ENCODE peak calls at places on chromosomes 5 and 9, in seven cellular contexts. One of them, this sample, is unnamed.

GRCh38 chr5:39167141-39167972 is 52.0 kb downstream of the FYB1 start:
- DNase-seq in sigmoid colon: no peak
- DNase-seq in fibroblast of pulmonary artery: peak
- DNase-seq in tibial artery: no peak
- DNase-seq in esophagus muscularis mucosa: peak
- DNase-seq in heart left ventricle: no peak
- DNase-seq in kidney epithelial cell: no peak
- DNase-seq in this sample: no peak

GRCh38 chr9:98365227-98365669 is 109.8 kb upstream of the TBC1D2 start:
- DNase-seq in sigmoid colon: no peak
- DNase-seq in fibroblast of pulmonary artery: peak
- DNase-seq in tibial artery: no peak
- DNase-seq in esophagus muscularis mucosa: no peak
- DNase-seq in heart left ventricle: no peak
- DNase-seq in kidney epithelial cell: no peak
- DNase-seq in this sample: no peak

GRCh38 chr9:16622541-16622940 is 247.9 kb downstream of the BNC2 start:
- DNase-seq in sigmoid colon: no peak
- DNase-seq in fibroblast of pulmonary artery: no peak
- DNase-seq in tibial artery: no peak
- DNase-seq in esophagus muscularis mucosa: no peak
- DNase-seq in heart left ventricle: no peak
- DNase-seq in kidney epithelial cell: no peak
- DNase-seq in this sample: no peak

GRCh38 chr9:114696814-114697544 is 15.0 kb upstream of the TEX48 start:
- DNase-seq in sigmoid colon: no peak
- DNase-seq in fibroblast of pulmonary artery: no peak
- DNase-seq in tibial artery: no peak
- DNase-seq in esophagus muscularis mucosa: no peak
- DNase-seq in heart left ventricle: no peak
- DNase-seq in kidney epithelial cell: no peak
- DNase-seq in this sample: no peak

GRCh38 chr5:10632110-10632903 is 68.4 kb downstream of the ANKRD33B start:
- DNase-seq in sigmoid colon: peak
- DNase-seq in fibroblast of pulmonary artery: no peak
- DNase-seq in tibial artery: no peak
- DNase-seq in esophagus muscularis mucosa: no peak
- DNase-seq in heart left ventricle: no peak
- DNase-seq in kidney epithelial cell: no peak
- DNase-seq in this sample: no peak

GRCh38 chr5:173410459-173411233 is 82.4 kb upstream of the STC2 start:
- DNase-seq in sigmoid colon: peak
- DNase-seq in fibroblast of pulmonary artery: no peak
- DNase-seq in tibial artery: no peak
- DNase-seq in esophagus muscularis mucosa: no peak
- DNase-seq in heart left ventricle: no peak
- DNase-seq in kidney epithelial cell: no peak
- DNase-seq in this sample: no peak

GRCh38 chr5:179165421-179166170 is 105.4 kb downstream of the ZNF354C start:
- DNase-seq in sigmoid colon: peak
- DNase-seq in fibroblast of pulmonary artery: no peak
- DNase-seq in tibial artery: peak
- DNase-seq in esophagus muscularis mucosa: no peak
- DNase-seq in heart left ventricle: no peak
- DNase-seq in kidney epithelial cell: no peak
- DNase-seq in this sample: no peak

GRCh38 chr9:93297659-93298497 is 113.9 kb downstream of the WNK2 start:
- DNase-seq in sigmoid colon: peak
- DNase-seq in fibroblast of pulmonary artery: no peak
- DNase-seq in tibial artery: peak
- DNase-seq in esophagus muscularis mucosa: peak
- DNase-seq in heart left ventricle: no peak
- DNase-seq in kidney epithelial cell: no peak
- DNase-seq in this sample: no peak

GRCh38 chr9:83569326-83569725 is 31.1 kb upstream of the FRMD3 start:
- DNase-seq in sigmoid colon: no peak
- DNase-seq in fibroblast of pulmonary artery: no peak
- DNase-seq in tibial artery: no peak
- DNase-seq in esophagus muscularis mucosa: no peak
- DNase-seq in heart left ventricle: no peak
- DNase-seq in kidney epithelial cell: no peak
- DNase-seq in this sample: no peak

GRCh38 chr5:159451197-159452052 is 121.1 kb upstream of the IL12B start:
- DNase-seq in sigmoid colon: peak
- DNase-seq in fibroblast of pulmonary artery: peak
- DNase-seq in tibial artery: peak
- DNase-seq in esophagus muscularis mucosa: no peak
- DNase-seq in heart left ventricle: peak
- DNase-seq in kidney epithelial cell: peak
- DNase-seq in this sample: peak

GRCh38 chr9:2174911-2175310 is 159.8 kb downstream of the SMARCA2 start:
- DNase-seq in sigmoid colon: no peak
- DNase-seq in fibroblast of pulmonary artery: no peak
- DNase-seq in tibial artery: no peak
- DNase-seq in esophagus muscularis mucosa: no peak
- DNase-seq in heart left ventricle: no peak
- DNase-seq in kidney epithelial cell: no peak
- DNase-seq in this sample: no peak

GRCh38 chr5:39520232-39520572 is 95.4 kb upstream of the DAB2 start:
- DNase-seq in sigmoid colon: no peak
- DNase-seq in fibroblast of pulmonary artery: peak
- DNase-seq in tibial artery: no peak
- DNase-seq in esophagus muscularis mucosa: no peak
- DNase-seq in heart left ventricle: peak
- DNase-seq in kidney epithelial cell: no peak
- DNase-seq in this sample: no peak

GRCh38 chr5:53200309-53200708 is 90.8 kb upstream of the MOCS2 start:
- DNase-seq in sigmoid colon: no peak
- DNase-seq in fibroblast of pulmonary artery: peak
- DNase-seq in tibial artery: no peak
- DNase-seq in esophagus muscularis mucosa: no peak
- DNase-seq in heart left ventricle: no peak
- DNase-seq in kidney epithelial cell: no peak
- DNase-seq in this sample: no peak

GRCh38 chr5:175107865-175108264 is 336.1 kb downstream of the DRD1 start:
- DNase-seq in sigmoid colon: no peak
- DNase-seq in fibroblast of pulmonary artery: no peak
- DNase-seq in tibial artery: no peak
- DNase-seq in esophagus muscularis mucosa: no peak
- DNase-seq in heart left ventricle: no peak
- DNase-seq in kidney epithelial cell: no peak
- DNase-seq in this sample: no peak

GRCh38 chr5:145203193-145203592 is 631.9 kb downstream of the PRELID2 start:
- DNase-seq in sigmoid colon: no peak
- DNase-seq in fibroblast of pulmonary artery: peak
- DNase-seq in tibial artery: no peak
- DNase-seq in esophagus muscularis mucosa: no peak
- DNase-seq in heart left ventricle: no peak
- DNase-seq in kidney epithelial cell: no peak
- DNase-seq in this sample: no peak

GRCh38 chr5:6899215-6899614 is 186.0 kb downstream of the TENT4A start:
- DNase-seq in sigmoid colon: peak
- DNase-seq in fibroblast of pulmonary artery: no peak
- DNase-seq in tibial artery: no peak
- DNase-seq in esophagus muscularis mucosa: peak
- DNase-seq in heart left ventricle: peak
- DNase-seq in kidney epithelial cell: no peak
- DNase-seq in this sample: no peak

GRCh38 chr5:11655681-11656080 is 248.6 kb downstream of the CTNND2 start:
- DNase-seq in sigmoid colon: no peak
- DNase-seq in fibroblast of pulmonary artery: no peak
- DNase-seq in tibial artery: no peak
- DNase-seq in esophagus muscularis mucosa: no peak
- DNase-seq in heart left ventricle: no peak
- DNase-seq in kidney epithelial cell: no peak
- DNase-seq in this sample: no peak

GRCh38 chr5:153523831-153524230 is 33.4 kb downstream of the GRIA1 start:
- DNase-seq in sigmoid colon: peak
- DNase-seq in fibroblast of pulmonary artery: peak
- DNase-seq in tibial artery: peak
- DNase-seq in esophagus muscularis mucosa: peak
- DNase-seq in heart left ventricle: no peak
- DNase-seq in kidney epithelial cell: no peak
- DNase-seq in this sample: no peak

GRCh38 chr5:133034064-133034463 is 7.7 kb upstream of the ZCCHC10 start:
- DNase-seq in sigmoid colon: no peak
- DNase-seq in fibroblast of pulmonary artery: no peak
- DNase-seq in tibial artery: no peak
- DNase-seq in esophagus muscularis mucosa: no peak
- DNase-seq in heart left ventricle: no peak
- DNase-seq in kidney epithelial cell: no peak
- DNase-seq in this sample: no peak
- H3K4me3 ChIP-seq in sigmoid colon: no peak
- H3K4me3 ChIP-seq in fibroblast of pulmonary artery: no peak
- H3K4me3 ChIP-seq in tibial artery: no peak
- H3K4me3 ChIP-seq in esophagus muscularis mucosa: no peak
- H3K4me3 ChIP-seq in heart left ventricle: no peak
- H3K4me3 ChIP-seq in kidney epithelial cell: no peak
- H3K4me3 ChIP-seq in this sample: no peak

DNA sequence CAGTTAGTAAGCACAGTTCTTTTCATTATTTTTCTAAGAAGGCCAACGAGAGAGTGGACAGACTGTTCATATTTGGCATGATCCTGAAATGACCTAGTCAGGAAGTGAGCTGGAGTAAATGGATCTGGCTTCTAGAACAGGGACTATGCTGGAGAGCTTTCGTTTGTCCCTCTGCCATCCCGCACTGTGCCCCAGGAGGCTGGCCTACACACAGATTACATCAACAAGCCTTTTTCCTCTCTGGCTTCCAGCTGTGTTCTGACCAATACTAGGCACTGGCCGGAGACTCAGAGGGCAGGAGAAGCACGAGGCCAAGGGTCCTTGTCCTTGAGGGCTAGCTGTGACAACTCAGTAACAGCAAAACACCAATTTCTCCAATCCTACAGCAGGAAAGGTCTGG is 127.8 kb downstream of the MED27 start:
- DNase-seq in sigmoid colon: no peak
- DNase-seq in fibroblast of pulmonary artery: peak
- DNase-seq in tibial artery: peak
- DNase-seq in esophagus muscularis mucosa: no peak
- DNase-seq in heart left ventricle: peak
- DNase-seq in kidney epithelial cell: no peak
- DNase-seq in this sample: peak
- TF ChIP-seq CTCF in sigmoid colon: no peak
- TF ChIP-seq CTCF in fibroblast of pulmonary artery: no peak
- TF ChIP-seq CTCF in tibial artery: no peak
- TF ChIP-seq CTCF in esophagus muscularis mucosa: no peak
- TF ChIP-seq CTCF in heart left ventricle: no peak
- TF ChIP-seq CTCF in kidney epithelial cell: no peak
- TF ChIP-seq CTCF in this sample: no peak

DNA sequence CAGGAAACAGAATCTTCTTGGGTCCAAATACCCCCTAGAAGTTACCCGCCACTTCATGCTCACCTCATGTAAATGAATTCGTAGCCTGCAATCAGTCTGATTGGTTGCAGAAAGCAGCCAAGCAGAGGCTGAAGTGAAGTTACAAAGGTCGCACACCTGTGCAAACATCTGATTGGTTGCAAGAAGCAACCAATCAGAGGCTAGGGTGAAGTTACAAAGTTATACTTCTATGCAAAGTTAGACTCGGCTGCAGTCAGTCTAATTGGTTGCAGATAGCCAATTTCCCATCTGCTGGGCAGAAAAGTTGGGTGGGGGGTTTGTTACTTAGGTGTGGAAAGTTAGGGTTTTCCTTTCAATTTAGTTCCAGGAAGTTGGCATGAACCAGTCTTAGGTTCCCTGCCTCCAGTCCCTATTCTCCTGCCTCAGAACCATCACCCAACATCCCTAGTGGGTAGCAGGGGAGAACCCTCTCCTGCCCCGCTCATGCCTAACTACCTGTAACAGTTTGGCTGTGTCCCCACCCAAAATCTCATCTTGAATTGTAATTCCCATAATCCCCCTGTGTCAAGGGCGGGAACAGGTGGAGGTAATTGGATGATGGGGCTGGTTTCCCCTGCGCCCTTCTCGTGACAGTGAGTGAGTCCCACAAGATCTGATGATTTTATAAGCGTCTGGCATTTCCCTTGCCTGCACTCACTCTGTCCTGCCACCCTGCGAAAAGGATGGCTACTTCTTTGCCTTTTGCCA is 1.2 kb upstream of the RUSC2 start:
- DNase-seq in sigmoid colon: no peak
- DNase-seq in fibroblast of pulmonary artery: no peak
- DNase-seq in tibial artery: no peak
- DNase-seq in esophagus muscularis mucosa: peak
- DNase-seq in heart left ventricle: no peak
- DNase-seq in kidney epithelial cell: no peak
- DNase-seq in this sample: no peak
- H3K4me3 ChIP-seq in sigmoid colon: peak
- H3K4me3 ChIP-seq in fibroblast of pulmonary artery: peak
- H3K4me3 ChIP-seq in tibial artery: peak
- H3K4me3 ChIP-seq in esophagus muscularis mucosa: peak
- H3K4me3 ChIP-seq in heart left ventricle: peak
- H3K4me3 ChIP-seq in kidney epithelial cell: peak
- H3K4me3 ChIP-seq in this sample: peak

DNA sequence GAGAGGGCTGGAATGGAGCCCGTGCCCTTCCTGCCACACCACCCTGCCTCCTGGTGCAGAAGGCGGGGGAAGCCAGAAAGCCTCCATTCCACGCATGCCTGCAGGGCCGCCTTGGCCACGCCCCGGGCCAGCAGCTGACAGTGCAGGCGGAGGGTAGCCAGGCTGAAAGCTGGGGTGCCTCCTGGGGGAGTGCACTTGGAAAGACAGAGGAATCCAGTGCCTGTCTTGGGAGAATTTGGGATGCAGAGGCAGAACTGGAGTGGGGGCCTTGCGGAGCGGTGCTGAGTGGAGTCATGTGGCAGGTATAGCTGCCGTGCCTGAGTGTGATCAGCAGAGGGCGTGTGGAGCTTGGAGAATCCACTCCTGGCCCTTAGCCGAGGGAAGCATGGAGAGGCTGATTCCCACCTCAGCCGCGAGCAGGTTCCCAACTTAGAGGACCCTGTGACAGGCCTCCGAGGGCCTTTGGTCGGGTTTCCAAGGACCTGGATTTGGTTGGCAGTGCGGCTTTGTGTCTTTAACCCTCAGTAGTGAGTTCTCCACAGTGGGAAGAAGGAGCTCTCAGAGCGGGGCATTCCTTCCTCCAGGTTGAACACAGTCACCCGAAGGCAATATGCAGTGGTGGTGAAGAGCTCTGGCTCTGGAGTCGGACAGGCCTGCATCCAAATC is 9.1 kb upstream of the URM1 start:
- DNase-seq in sigmoid colon: peak
- DNase-seq in fibroblast of pulmonary artery: peak
- DNase-seq in tibial artery: peak
- DNase-seq in esophagus muscularis mucosa: peak
- DNase-seq in heart left ventricle: peak
- DNase-seq in kidney epithelial cell: no peak
- DNase-seq in this sample: peak
- TF ChIP-seq CTCF in sigmoid colon: peak
- TF ChIP-seq CTCF in fibroblast of pulmonary artery: peak
- TF ChIP-seq CTCF in tibial artery: peak
- TF ChIP-seq CTCF in esophagus muscularis mucosa: peak
- TF ChIP-seq CTCF in heart left ventricle: peak
- TF ChIP-seq CTCF in kidney epithelial cell: peak
- TF ChIP-seq CTCF in this sample: peak